ENCODE peak calls at places on chromosomes 16 and 17, in eight cellular contexts. C, W, R, J, Z, F, D and V are unnamed samples.

GRCh38 chr17:82085931-82086764 is 11.9 kb downstream of the FASN start:
- DNase-seq in C (no peak), R (no peak), Z (no peak), D (no peak), W (no peak), J (no peak), F (no peak), V (no peak)

GRCh38 chr17:17727111-17727659 is 45.9 kb downstream of the RAI1 start:
- DNase-seq in J (no peak), R (no peak), W (no peak), C (no peak), Z (no peak), F (no peak), D (no peak), V (no peak)

GRCh38 chr16:11301645-11302513 is 20.7 kb upstream of the PRM1 start:
- DNase-seq in Z (no peak), J (no peak), R (no peak), W (no peak), C (no peak), D (no peak), F (no peak), V (no peak)

GRCh38 chr17:78329263-78330059 is 30.4 kb downstream of the SOCS3 start:
- DNase-seq in C (no peak), R (no peak), W (no peak), Z (peak; percentile 65), F (no peak), D (no peak), J (peak; percentile 75), V (no peak)

GRCh38 chr16:1707193-1707790 is 1.3 kb downstream of the MAPK8IP3 start:
- DNase-seq in F (no peak), C (no peak), R (no peak), Z (no peak), W (peak; percentile 13), J (peak; percentile 41), D (no peak), V (peak; percentile 39)

GRCh38 chr17:21239680-21240374 is 13.4 kb downstream of the NATD1 start:
- DNase-seq in D (no peak), C (no peak), Z (no peak), F (no peak), R (peak; percentile 21), J (peak; percentile 31), W (no peak), V (peak; percentile 54)

GRCh38 chr16:11201498-11202259 is 54.3 kb downstream of the SOCS1 start:
- DNase-seq in J (peak; percentile 72), R (no peak), Z (peak; percentile 91), D (peak; percentile 70), W (no peak), F (no peak), C (no peak), V (peak; percentile 67)

GRCh38 chr16:22191966-22192260 is 14.2 kb upstream of the EEF2K start:
- DNase-seq in D (no peak), F (no peak), R (no peak), Z (no peak), J (no peak), W (peak; percentile 26), C (no peak), V (no peak)

GRCh38 chr17:16250635-16251034 is 33.6 kb downstream of the PIGL start:
- DNase-seq in R (no peak), Z (no peak), W (no peak), J (peak; percentile 71), C (no peak), D (no peak), F (no peak), V (peak; percentile 3)